ENCODE peak calls at places on chromosomes 4 and X, in four cellular contexts. I is left ventricle myocardium superior, B is activated T-helper 1 cell treated with Interleukin-2 at 50 U/mL for 16 hours, S is BJ. J is an unnamed sample.

GRCh38 chr4:182648766-182649165 is 268.4 kb downstream of the DCTD start:
- DNase-seq in I (no peak), B (no peak), S (no peak), J (peak; percentile 52)

GRCh38 chr4:120869511-120870278 is 52.8 kb downstream of the PRDM5 start:
- DNase-seq in I (no peak), B (no peak), S (no peak), J (no peak)

GRCh38 chr4:123826896-123827295 is 430.3 kb downstream of the SPRY1 start:
- DNase-seq in I (peak; percentile 25), B (no peak), S (no peak), J (no peak)

GRCh38 chr4:44425614-44426208 is 22.9 kb downstream of the KCTD8 start:
- DNase-seq in I (no peak), B (no peak), S (no peak), J (no peak)

GRCh38 chrX:129665916-129666644 is 11.3 kb upstream of the APLN start:
- DNase-seq in I (no peak), B (no peak), S (peak; percentile 21), J (peak; percentile 57)

GRCh38 chr4:151922811-151923210 is 162.0 kb upstream of the GATB start:
- DNase-seq in I (no peak), B (no peak), S (no peak), J (no peak)

GRCh38 chrX:154366666-154367055 is 7.8 kb downstream of the FLNA start:
- DNase-seq in I (peak; percentile 78), B (no peak), S (no peak), J (no peak)

GRCh38 chrX:3518870-3519269 is 172.4 kb upstream of the MXRA5 start:
- DNase-seq in I (peak; percentile 35), B (no peak), S (peak; percentile 80), J (peak; percentile 22)

GRCh38 chr4:1002131-1002630 is 9.0 kb upstream of the SLC26A1 start:
- DNase-seq in I (peak; percentile 61), B (no peak), S (no peak), J (no peak)

GRCh38 chr4:169634975-169635374 is 14.6 kb downstream of the CLCN3 start:
- DNase-seq in I (no peak), B (no peak), S (no peak), J (no peak)